ENCODE peak calls at places on chromosome 1, in nine cellular contexts. Y is PC-3, V is fibroblast of lung, X is Karpas-422, S is neural progenitor cell, Q is IMR-90, T is GM23248, M is MM.1S, N is neuronal stem cell. B is an unnamed sample.

GRCh38 chr1:8182034-8182761 is 135.7 kb upstream of the SLC45A1 start:
- DNase-seq in Y (peak; percentile 98), V (peak; percentile 80), X (no peak), S (no peak), Q (peak; percentile 50), T (peak; percentile 51), M (peak; percentile 50), N (no peak), B (no peak)

GRCh38 chr1:45297604-45298356 is 28.9 kb upstream of the HPDL start:
- DNase-seq in Y (no peak), V (no peak), X (no peak), S (peak; percentile 69), Q (no peak), T (no peak), M (no peak), N (no peak), B (no peak)

GRCh38 chr1:228410015-228410414 is 3.4 kb upstream of the TRIM11 start:
- DNase-seq in Y (no peak), V (peak; percentile 62), X (no peak), S (no peak), Q (peak; percentile 51), T (peak; percentile 64), M (no peak), N (no peak), B (no peak)

GRCh38 chr1:150609726-150610125 is 19.7 kb downstream of the ENSA start:
- DNase-seq in Y (no peak), V (peak; percentile 42), X (no peak), S (peak; percentile 32), Q (peak; percentile 30), T (peak; percentile 23), M (no peak), N (no peak), B (peak; percentile 49)

GRCh38 chr1:222814536-222815366 is at the start of gene DISP1:
- DNase-seq in Y (peak; percentile 96), V (peak; percentile 79), X (peak; percentile 91), S (peak; percentile 91), Q (peak; percentile 74), T (peak; percentile 87), M (peak; percentile 92), N (peak; percentile 71), B (peak; percentile 88)

GRCh38 chr1:150621497-150622113 is 7.8 kb downstream of the ENSA start:
- DNase-seq in Y (peak; percentile 58), V (peak; percentile 84), X (peak; percentile 85), S (peak; percentile 63), Q (peak; percentile 79), T (peak; percentile 82), M (peak; percentile 69), N (no peak), B (peak; percentile 76)

GRCh38 chr1:86991549-86992186 is 77.2 kb downstream of the HS2ST1 start:
- DNase-seq in Y (no peak), V (no peak), X (no peak), S (peak; percentile 59), Q (no peak), T (no peak), M (no peak), N (no peak), B (peak; percentile 30)

GRCh38 chr1:30759718-30760281 is 2.2 kb upstream of the LAPTM5 start:
- DNase-seq in Y (no peak), V (no peak), X (no peak), S (no peak), Q (no peak), T (no peak), M (peak; percentile 75), N (no peak), B (peak; percentile 32)

GRCh38 chr1:113975211-113975895 is 3.9 kb upstream of the OLFML3 start:
- DNase-seq in Y (no peak), V (no peak), X (no peak), S (no peak), Q (peak; percentile 47), T (peak; percentile 64), M (no peak), N (no peak), B (no peak)

GRCh38 chr1:241934181-241934815 is 23.3 kb upstream of the BECN2 start:
- DNase-seq in Y (no peak), V (peak; percentile 19), X (no peak), S (peak; percentile 76), Q (no peak), T (peak; percentile 84), M (no peak), N (peak; percentile 52), B (peak; percentile 80)

GRCh38 chr1:59061876-59062275 is 235.0 kb upstream of the FGGY start:
- DNase-seq in Y (peak; percentile 46), V (peak; percentile 97), X (no peak), S (no peak), Q (peak; percentile 90), T (peak; percentile 96), M (no peak), N (no peak), B (no peak)

GRCh38 chr1:231986631-231987291 is 360.2 kb downstream of the DISC1 start:
- DNase-seq in Y (no peak), V (peak; percentile 68), X (no peak), S (peak; percentile 41), Q (peak; percentile 5), T (no peak), M (no peak), N (no peak), B (no peak)

GRCh38 chr1:90074137-90074536 is 79.2 kb downstream of the ZNF326 start:
- DNase-seq in Y (no peak), V (no peak), X (no peak), S (no peak), Q (no peak), T (no peak), M (no peak), N (no peak), B (no peak)

GRCh38 chr1:14980801-14981200 is 172.7 kb upstream of the TMEM51 start:
- DNase-seq in Y (no peak), V (peak; percentile 22), X (no peak), S (peak; percentile 36), Q (peak; percentile 56), T (peak; percentile 42), M (no peak), N (peak; percentile 26), B (no peak)

GRCh38 chr1:166692354-166692753 is 146.9 kb upstream of the POGK start:
- DNase-seq in Y (no peak), V (no peak), X (no peak), S (no peak), Q (no peak), T (no peak), M (no peak), N (no peak), B (no peak)
- H3K4me2 ChIP-seq in Y (no peak overlapping the region), V (no peak overlapping the region), X (no peak overlapping the region), S (no peak overlapping the region), Q (no peak overlapping the region), T (no peak overlapping the region), M (no peak overlapping the region), N (no peak overlapping the region), B (no peak overlapping the region)

GRCh38 chr1:212428496-212428895 is 4.2 kb upstream of the NENF start:
- DNase-seq in Y (no peak), V (peak; percentile 12), X (no peak), S (no peak), Q (no peak), T (no peak), M (no peak), N (no peak), B (no peak)

DNA sequence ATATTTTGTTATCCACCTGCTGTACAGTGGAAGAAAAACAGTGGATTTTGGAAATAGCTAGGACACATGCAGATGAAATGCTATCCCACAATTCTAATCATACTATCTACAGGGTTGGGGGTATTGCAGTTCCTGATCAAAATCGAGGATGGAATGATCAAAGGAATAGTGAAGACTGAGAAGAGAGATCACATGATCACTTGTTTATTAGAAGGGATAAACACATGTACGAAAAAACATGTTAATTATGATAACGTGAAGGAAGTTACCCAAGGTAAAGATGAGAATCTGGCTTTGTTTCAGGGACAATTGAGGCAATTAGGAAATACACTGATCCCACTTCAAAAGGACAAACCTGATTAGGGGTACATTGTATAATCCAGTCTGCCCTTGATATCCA is 8.8 kb upstream of the NENF start:
- DNase-seq in Y (no peak), V (no peak), X (no peak), S (no peak), Q (no peak), T (no peak), M (no peak), N (no peak), B (no peak)
- H3K4me2 ChIP-seq in Y (no peak overlapping the region), V (no peak overlapping the region), X (no peak overlapping the region), S (no peak overlapping the region), Q (no peak overlapping the region), T (no peak overlapping the region), M (no peak overlapping the region), N (no peak overlapping the region), B (no peak overlapping the region)

GRCh38 chr1:205502111-205502810 is 2.2 kb upstream of the CDK18 start:
- DNase-seq in Y (no peak), V (no peak), X (no peak), S (no peak), Q (no peak), T (no peak), M (no peak), N (no peak), B (no peak)

GRCh38 chr1:205505076-205505729 is 734 bp downstream of the CDK18 start:
- DNase-seq in Y (no peak), V (no peak), X (no peak), S (peak; percentile 50), Q (no peak), T (no peak), M (no peak), N (no peak), B (peak; percentile 73)

GRCh38 chr1:205504311-205505075 is at the start of gene CDK18:
- DNase-seq in Y (peak; percentile 86), V (peak; percentile 23), X (peak; percentile 66), S (peak; percentile 85), Q (no peak), T (no peak), M (peak; percentile 74), N (peak; percentile 49), B (peak; percentile 96)

GRCh38 chr1:205500240-205501218 is 3.9 kb upstream of the CDK18 start:
- DNase-seq in Y (peak; percentile 49), V (no peak), X (no peak), S (no peak), Q (no peak), T (peak; percentile 54), M (no peak), N (no peak), B (peak; percentile 34)

DNA sequence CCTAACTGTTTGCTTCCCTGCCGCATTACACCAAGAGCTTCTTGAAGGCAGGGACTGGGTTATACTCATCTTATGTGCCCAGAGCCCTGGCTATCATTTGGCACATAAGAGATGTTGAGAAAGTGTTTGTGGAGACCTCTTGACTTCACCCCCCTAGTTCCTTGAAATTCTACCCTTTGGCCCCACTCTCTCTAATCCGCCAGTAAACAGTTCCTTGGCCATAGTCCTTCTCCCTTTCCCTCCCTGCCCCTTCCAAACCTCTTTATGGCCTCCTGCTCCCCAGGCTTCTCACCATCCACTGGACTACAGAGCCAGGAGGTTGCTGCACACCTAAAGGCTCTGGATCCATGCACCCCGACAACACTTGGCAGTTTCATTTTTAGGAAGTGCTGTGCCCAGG is 1.5 kb upstream of the CDK18 start:
- DNase-seq in Y (no peak), V (no peak), X (no peak), S (no peak), Q (no peak), T (no peak), M (no peak), N (no peak), B (no peak)
- H3K4me2 ChIP-seq in Y (no peak overlapping the region), V (no peak overlapping the region), X (no peak overlapping the region), S (no peak overlapping the region), Q (no peak overlapping the region), T (no peak overlapping the region), M (no peak overlapping the region), N (no peak overlapping the region), B (no peak overlapping the region)

GRCh38 chr1:119046429-119047039 is 58.4 kb upstream of the TBX15 start:
- DNase-seq in Y (no peak), V (peak; percentile 78), X (no peak), S (no peak), Q (peak; percentile 15), T (peak; percentile 67), M (no peak), N (no peak), B (no peak)
- H3K4me2 ChIP-seq in Y (no peak overlapping the region), V (peak overlapping the region; percentile 23), X (no peak overlapping the region), S (no peak overlapping the region), Q (peak overlapping the region; percentile 10), T (peak overlapping the region; percentile 83), M (no peak overlapping the region), N (no peak overlapping the region), B (no peak overlapping the region)

B was measured in GM23338.